ENCODE peak calls at places on chromosome 21, in five cellular contexts. W is mesendoderm, T is MM.1S, S is GM23248, F is neuronal stem cell. N is an unnamed sample.

GRCh38 chr21:39602076-39602689 is 10.6 kb upstream of the B3GALT5 start:
- DNase-seq in F (no peak), T (no peak), S (no peak), W (no peak), N (no peak)

GRCh38 chr21:30194701-30195299 is 21.1 kb downstream of the CLDN8 start:
- DNase-seq in W (peak; percentile 59), F (peak; percentile 35), S (peak; percentile 50), T (peak; percentile 54), N (peak; percentile 52)

GRCh38 chr21:36803801-36804452 is 105.0 kb downstream of the SIM2 start:
- DNase-seq in F (no peak), T (no peak), W (peak; percentile 47), S (no peak), N (no peak)

GRCh38 chr21:17931080-17931479 is 111.9 kb upstream of the C21orf91 start:
- DNase-seq in T (peak; percentile 36), F (no peak), S (no peak), W (peak; percentile 41), N (no peak)

GRCh38 chr21:30337644-30338170 is at the start of gene KRTAP27-1:
- DNase-seq in T (no peak), F (no peak), W (no peak), S (no peak), N (peak; percentile 52)

GRCh38 chr21:41763398-41763931 is 3.4 kb downstream of the RIPK4 start:
- DNase-seq in F (no peak), W (peak; percentile 65), T (no peak), S (no peak), N (peak; percentile 87)

GRCh38 chr21:40827509-40827908 is 19.4 kb downstream of the DSCAM start:
- DNase-seq in F (no peak), T (peak; percentile 48), S (no peak), W (no peak), N (no peak)

GRCh38 chr21:28754127-28754611 is 238.5 kb downstream of the LTN1 start:
- DNase-seq in F (no peak), S (peak; percentile 57), T (no peak), W (peak; percentile 22), N (no peak)

GRCh38 chr21:42677339-42678117 is 24.1 kb downstream of the PDE9A start:
- DNase-seq in S (no peak), F (no peak), W (no peak), T (no peak), N (peak; percentile 53)

GRCh38 chr21:38120984-38121855 is 135.6 kb upstream of the KCNJ15 start:
- DNase-seq in T (no peak), F (no peak), S (no peak), W (no peak), N (no peak)

GRCh38 chr21:41507521-41508414 is at the start of gene TMPRSS2:
- DNase-seq in F (peak; percentile 30), S (no peak), T (no peak), W (peak; percentile 61), N (peak; percentile 17)

GRCh38 chr21:35641271-35642016 is 418.9 kb downstream of the SETD4 start:
- DNase-seq in W (no peak), F (no peak), S (peak; percentile 69), T (no peak), N (no peak)

GRCh38 chr21:42767561-42767835 is 111.8 kb downstream of the WDR4 start:
- DNase-seq in W (no peak), T (no peak), F (no peak), S (no peak), N (no peak)

GRCh38 chr21:14376854-14377253 is 6.1 kb downstream of the HSPA13 start:
- DNase-seq in W (peak; percentile 26), S (no peak), T (no peak), F (no peak), N (no peak)

GRCh38 chr21:41600556-41600955 is 92.6 kb upstream of the TMPRSS2 start:
- DNase-seq in F (no peak), W (no peak), S (no peak), T (no peak), N (no peak)

GRCh38 chr21:18235545-18235944 is 9.1 kb upstream of the CHODL start:
- DNase-seq in T (no peak), W (no peak), F (no peak), S (no peak), N (no peak)

GRCh38 chr21:38314534-38314933 is 57.7 kb downstream of the KCNJ15 start:
- DNase-seq in W (peak; percentile 66), S (no peak), F (no peak), T (no peak), N (no peak)

GRCh38 chr21:15051652-15052554 is 12.9 kb downstream of the NRIP1 start:
- DNase-seq in W (peak; percentile 12), F (no peak), S (no peak), T (no peak), N (no peak)

GRCh38 chr21:15126948-15127347 is 62.1 kb upstream of the NRIP1 start:
- DNase-seq in W (no peak), T (no peak), S (no peak), F (no peak), N (no peak)

GRCh38 chr21:42010507-42011493 is 640 bp upstream of the ZBTB21 start:
- DNase-seq in T (peak; percentile 69), F (peak; percentile 17), S (peak; percentile 47), W (peak; percentile 46), N (peak; percentile 37)

GRCh38 chr21:42118901-42119300 is 47.8 kb downstream of the UMODL1 start:
- DNase-seq in T (peak; percentile 87), F (no peak), S (peak; percentile 17), W (no peak), N (no peak)

GRCh38 chr21:36718951-36719501 is 20.1 kb downstream of the SIM2 start:
- DNase-seq in F (no peak), W (no peak), S (peak; percentile 37), T (no peak), N (peak; percentile 36)

GRCh38 chr21:43267391-43268085 is 98.7 kb downstream of the CRYAA start:
- DNase-seq in S (no peak), T (no peak), W (no peak), F (no peak), N (no peak)

GRCh38 chr21:43283136-43283924 is 114.5 kb downstream of the CRYAA start:
- DNase-seq in W (no peak), S (peak; percentile 11), T (no peak), F (no peak), N (no peak)

GRCh38 chr21:16079830-16080229 is 350.0 kb downstream of the USP25 start:
- DNase-seq in S (peak; percentile 64), F (no peak), W (no peak), T (no peak), N (peak; percentile 20)

GRCh38 chr21:29164330-29164942 is 34.0 kb downstream of the MAP3K7CL start:
- DNase-seq in F (no peak), W (peak; percentile 74), T (peak; percentile 45), S (peak; percentile 88), N (peak; percentile 68)

GRCh38 chr21:42734323-42734971 is 81.0 kb downstream of the PDE9A start:
- DNase-seq in S (no peak), W (no peak), F (no peak), T (peak; percentile 82), N (no peak)

GRCh38 chr21:36419996-36420395 is 34.8 kb downstream of the CHAF1B start:
- DNase-seq in W (peak; percentile 93), S (peak; percentile 91), T (peak; percentile 64), F (peak; percentile 65), N (peak; percentile 66)

GRCh38 chr21:37198989-37199924 is 67.9 kb downstream of the VPS26C start:
- DNase-seq in W (no peak), S (peak; percentile 41), F (no peak), T (no peak), N (peak; percentile 91)

GRCh38 chr21:19405326-19405725 is 1001.7 kb upstream of the TMPRSS15 start:
- DNase-seq in S (no peak), T (no peak), F (no peak), W (no peak), N (no peak)
- H3K27ac ChIP-seq in S (no peak overlapping the region), T (no peak overlapping the region), F (no peak overlapping the region), W (no peak overlapping the region), N (no peak overlapping the region)

GRCh38 chr21:45076245-45076661 is 1.9 kb downstream of the ADARB1 start:
- DNase-seq in W (peak; percentile 32), T (no peak), S (peak; percentile 70), F (no peak), N (peak; percentile 47)
- H3K9ac ChIP-seq in W (no peak overlapping the region), T (no peak overlapping the region), S (peak overlapping the region; percentile 76), F (no peak overlapping the region), N (no peak overlapping the region)

DNA sequence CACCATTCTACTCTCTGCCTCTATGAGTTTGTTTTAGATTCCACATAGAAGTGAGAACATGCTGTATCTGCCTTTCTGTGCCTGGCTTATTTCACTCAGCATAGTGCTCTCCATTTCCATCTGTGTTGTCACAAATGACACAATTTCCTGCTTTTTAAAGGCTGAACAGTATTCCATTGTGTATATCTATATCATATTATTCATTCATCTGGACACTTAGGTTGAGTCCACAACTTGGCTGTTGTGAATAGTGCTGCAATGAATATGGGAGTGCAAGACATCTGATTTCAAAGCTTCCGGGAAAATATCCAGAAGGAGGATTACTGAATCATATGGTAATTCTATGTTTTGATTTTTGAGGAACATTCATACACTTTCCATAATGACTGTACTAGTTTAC is 20.1 kb upstream of the DONSON start:
- DNase-seq in S (peak; percentile 60), T (no peak), W (no peak), F (no peak), N (no peak)
- H3K4me2 ChIP-seq in S (no peak overlapping the region), T (no peak overlapping the region), W (no peak overlapping the region), F (no peak overlapping the region), N (no peak overlapping the region)

DNA sequence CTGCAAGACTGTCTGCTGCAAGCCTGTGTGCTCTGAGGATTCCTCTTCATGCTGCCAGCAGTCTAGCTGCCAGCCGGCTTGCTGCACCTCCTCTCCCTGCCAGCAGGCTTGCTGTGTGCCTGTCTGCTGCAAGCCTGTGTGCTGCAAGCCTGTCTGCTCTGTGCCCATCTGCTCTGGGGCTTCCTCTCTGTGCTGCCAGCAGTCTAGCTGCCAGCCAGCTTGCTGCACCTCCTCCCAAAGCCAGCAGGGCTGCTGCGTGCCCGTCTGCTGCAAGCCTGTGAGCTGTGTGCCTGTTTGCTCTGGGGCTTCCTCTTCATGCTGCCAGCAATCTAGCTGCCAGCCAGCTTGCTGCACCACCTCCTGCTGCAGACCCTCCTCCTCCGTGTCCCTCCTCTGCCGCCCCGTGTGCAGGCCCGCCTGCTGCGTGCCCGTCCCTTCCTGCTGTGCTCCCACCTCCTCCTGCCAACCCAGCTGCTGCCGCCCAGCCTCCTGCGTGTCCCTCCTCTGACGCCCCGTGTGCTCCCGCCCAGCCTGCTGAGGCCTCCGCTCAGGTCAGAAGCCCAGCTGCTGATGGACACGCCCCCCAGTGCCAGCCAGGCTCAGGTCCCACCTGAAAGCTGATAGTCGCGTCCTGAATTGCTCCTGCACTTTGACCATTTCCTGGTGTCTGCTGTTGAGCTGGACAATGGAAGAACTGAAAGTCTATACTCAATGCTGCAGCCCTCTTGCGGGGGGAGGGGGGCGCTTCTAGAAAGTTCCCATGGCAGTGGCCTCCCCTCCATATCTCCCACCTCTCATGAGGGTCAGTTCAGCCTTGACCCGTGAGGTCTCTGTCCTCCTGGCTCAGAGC is 1.2 kb downstream of the KRTAP10-4 start:
- DNase-seq in T (no peak), F (no peak), W (peak; percentile 11), S (no peak), N (no peak)
- H3K27ac ChIP-seq in T (no peak overlapping the region), F (no peak overlapping the region), W (no peak overlapping the region), S (no peak overlapping the region), N (no peak overlapping the region)

N was measured in mammary epithelial cell.